ENCODE peak calls at places on chromosomes 6 and 20, in four cellular contexts. Q is K562, R is GM12878, X is H1. N is an unnamed sample.

GRCh38 chr6:42820509-42821340 is 38.9 kb downstream of the BICRAL start:
- DNase-seq in R (no peak), Q (no peak), X (no peak), N (no peak)

GRCh38 chr6:30363459-30363858 is 18.5 kb downstream of the RPP21 start:
- DNase-seq in Q (no peak), X (no peak), R (no peak), N (no peak)

GRCh38 chr6:122568865-122569264 is 41.3 kb upstream of the PKIB start:
- DNase-seq in X (no peak), Q (no peak), R (no peak), N (no peak)

GRCh38 chr20:60694763-60695162 is 557.3 kb upstream of the CDH4 start:
- DNase-seq in X (no peak), R (no peak), Q (no peak), N (no peak)

GRCh38 chr20:19433371-19434316 is 221.2 kb downstream of the SLC24A3 start:
- DNase-seq in Q (no peak), R (no peak), X (no peak), N (no peak)

GRCh38 chr6:7922596-7922995 is 12.0 kb upstream of the TXNDC5 start:
- DNase-seq in X (no peak), Q (no peak), R (no peak), N (no peak)

GRCh38 chr6:46376562-46376969 is 114.7 kb downstream of the RCAN2 start:
- DNase-seq in Q (no peak), R (peak), X (no peak), N (no peak)

GRCh38 chr20:62356948-62357667 is 10.0 kb downstream of the LAMA5 start:
- DNase-seq in R (no peak), Q (peak), X (no peak), N (no peak)

GRCh38 chr20:14219801-14220461 is 117.5 kb downstream of the FLRT3 start:
- DNase-seq in Q (no peak), X (no peak), R (no peak), N (no peak)

GRCh38 chr20:41168281-41169183 is 31.2 kb downstream of the PLCG1 start:
- DNase-seq in Q (no peak), R (no peak), X (no peak), N (no peak)

GRCh38 chr6:835476-836160 is 142.7 kb upstream of the EXOC2 start:
- DNase-seq in X (no peak), Q (no peak), R (no peak), N (no peak)

GRCh38 chr6:37177950-37178517 is 8.1 kb downstream of the PIM1 start:
- DNase-seq in R (no peak), X (no peak), Q (no peak), N (no peak)

GRCh38 chr20:62126141-62126540 is 3.9 kb downstream of the LSM14B start:
- DNase-seq in Q (no peak), X (peak), R (no peak), N (no peak)

GRCh38 chr6:32194825-32195651 is 2.6 kb upstream of the GPSM3 start:
- DNase-seq in X (no peak), Q (no peak), R (no peak), N (no peak)

GRCh38 chr20:46308258-46309157 is at the start of gene CDH22:
- DNase-seq in R (no peak), X (peak), Q (peak), N (peak)

GRCh38 chr6:153013438-153013837 is 10.9 kb upstream of the MTRF1L start:
- DNase-seq in X (no peak), Q (no peak), R (no peak), N (no peak)

GRCh38 chr6:18586133-18586532 is 199.0 kb downstream of the RNF144B start:
- DNase-seq in X (no peak), R (no peak), Q (no peak), N (no peak)

GRCh38 chr6:144744720-144745119 is 459.6 kb downstream of the UTRN start:
- DNase-seq in Q (no peak), X (no peak), R (no peak), N (peak)

DNA sequence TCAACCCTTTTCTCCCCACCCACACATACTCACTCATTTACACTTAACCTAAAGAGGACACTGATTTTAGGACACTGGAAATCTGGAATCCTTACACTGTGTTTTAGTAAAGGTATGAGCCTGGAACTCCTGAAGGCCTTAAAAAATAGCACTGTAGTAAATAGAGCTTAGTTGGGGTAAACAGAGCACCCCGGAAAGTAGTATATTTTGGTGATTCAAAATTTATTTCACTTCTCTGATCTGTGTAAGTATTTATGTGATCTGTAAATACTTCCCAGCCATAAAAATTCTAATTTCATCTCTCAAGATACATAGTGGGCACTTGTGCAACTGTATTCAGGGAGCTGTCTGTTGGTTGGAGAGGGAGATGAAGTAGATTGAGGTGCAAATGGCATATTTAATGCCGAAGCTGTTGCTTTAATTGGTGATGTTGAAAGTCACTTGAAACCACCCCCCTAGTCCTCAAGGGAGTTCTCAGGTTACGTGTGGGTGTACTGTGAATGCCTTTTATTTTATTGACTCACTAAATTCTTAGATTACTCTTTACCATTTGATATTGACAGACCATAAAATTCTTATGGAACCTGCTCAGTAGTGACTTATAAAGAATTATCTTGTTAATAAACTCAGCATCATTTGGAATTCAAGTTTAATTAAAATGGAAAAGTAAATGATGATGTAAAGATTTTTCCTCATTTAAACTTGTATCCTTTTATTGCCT is 155.0 kb downstream of the SOX4 start:
- DNase-seq in Q (no peak), X (no peak), R (no peak), N (no peak)
- TF ChIP-seq RAD21 in Q (no peak), X (no peak), R (no peak), N (no peak)

GRCh38 chr20:57335392-57335791 is 5.8 kb downstream of the SPO11 start:
- DNase-seq in Q (no peak), X (no peak), R (no peak), N (no peak)
- TF ChIP-seq ATF2 in Q (no peak), X (no peak), R (no peak), N (no peak)

GRCh38 chr6:5850848-5851255 is 155.9 kb downstream of the NRN1 start:
- DNase-seq in X (no peak), R (no peak), Q (no peak), N (no peak)
- TF ChIP-seq RAD21 in X (no peak), R (no peak), Q (no peak), N (no peak)

GRCh38 chr20:58469500-58470129 is 45.6 kb downstream of the APCDD1L start:
- DNase-seq in X (peak), Q (no peak), R (no peak), N (no peak)

GRCh38 chr20:58466309-58466708 is 48.9 kb downstream of the APCDD1L start:
- DNase-seq in Q (no peak), R (no peak), X (peak), N (no peak)

GRCh38 chr20:58467572-58468330 is 47.4 kb downstream of the APCDD1L start:
- DNase-seq in R (no peak), X (peak), Q (no peak), N (no peak)

GRCh38 chr20:58464838-58465237 is 50.4 kb downstream of the APCDD1L start:
- DNase-seq in Q (no peak), R (no peak), X (peak), N (no peak)

GRCh38 chr20:58466729-58467571 is 48.2 kb downstream of the APCDD1L start:
- DNase-seq in R (no peak), Q (no peak), X (peak), N (no peak)
- TF ChIP-seq ATF2 in R (no peak), Q (no peak), X (no peak), N (no peak)

GRCh38 chr20:37773260-37773825 is 79.5 kb downstream of the CTNNBL1 start:
- DNase-seq in R (no peak), Q (no peak), X (no peak), N (no peak)
- TF ChIP-seq RAD21 in R (no peak), Q (no peak), X (no peak), N (no peak)

DNA sequence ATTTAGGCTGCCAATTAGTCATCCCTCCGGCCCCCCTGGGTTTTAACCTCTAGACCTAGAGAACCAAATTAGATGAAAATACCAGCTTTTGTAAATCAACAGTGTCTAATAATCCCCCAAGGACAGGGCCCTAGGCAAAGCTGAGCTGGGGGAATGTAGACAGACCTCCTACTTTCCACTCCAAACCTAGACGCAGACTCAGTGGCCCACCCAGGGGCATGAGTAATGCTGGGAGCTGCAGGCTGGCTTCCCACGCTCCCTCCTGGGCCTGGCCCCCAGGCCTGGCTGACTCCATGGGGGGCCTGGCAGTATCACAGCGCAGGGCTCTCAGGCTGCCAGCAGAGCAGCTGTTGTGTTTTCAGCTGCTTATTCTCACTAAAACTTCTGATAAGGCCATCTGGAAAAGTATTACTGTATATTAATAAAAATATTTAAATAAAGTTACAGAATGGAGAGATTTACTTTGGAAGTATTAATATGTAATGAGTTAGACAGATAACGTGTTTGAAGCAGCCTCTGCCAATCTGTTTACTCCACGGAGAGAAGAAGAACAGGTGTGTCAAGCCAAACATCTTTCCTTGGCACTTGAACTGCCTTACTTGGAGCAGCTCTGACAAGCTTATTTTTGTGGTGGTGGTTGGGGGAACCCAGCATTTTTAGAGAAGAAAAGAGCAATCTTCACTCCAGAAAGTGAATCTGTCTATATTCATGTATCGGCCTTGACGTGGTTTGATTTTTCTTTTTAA is 144.0 kb upstream of the AGPAT4 start:
- DNase-seq in X (no peak), Q (no peak), R (no peak), N (no peak)
- TF ChIP-seq ATF2 in X (no peak), Q (no peak), R (no peak), N (no peak)

GRCh38 chr6:143401060-143401426 is 49.5 kb downstream of the ADAT2 start:
- DNase-seq in X (no peak), Q (no peak), R (no peak), N (no peak)

GRCh38 chr6:143402721-143403336 is 47.7 kb downstream of the ADAT2 start:
- DNase-seq in Q (no peak), X (no peak), R (no peak), N (no peak)

GRCh38 chr6:143399176-143399575 is 51.3 kb downstream of the ADAT2 start:
- DNase-seq in Q (no peak), X (no peak), R (no peak), N (no peak)

GRCh38 chr6:143401636-143402370 is 48.7 kb downstream of the ADAT2 start:
- DNase-seq in R (no peak), Q (no peak), X (no peak), N (no peak)

DNA sequence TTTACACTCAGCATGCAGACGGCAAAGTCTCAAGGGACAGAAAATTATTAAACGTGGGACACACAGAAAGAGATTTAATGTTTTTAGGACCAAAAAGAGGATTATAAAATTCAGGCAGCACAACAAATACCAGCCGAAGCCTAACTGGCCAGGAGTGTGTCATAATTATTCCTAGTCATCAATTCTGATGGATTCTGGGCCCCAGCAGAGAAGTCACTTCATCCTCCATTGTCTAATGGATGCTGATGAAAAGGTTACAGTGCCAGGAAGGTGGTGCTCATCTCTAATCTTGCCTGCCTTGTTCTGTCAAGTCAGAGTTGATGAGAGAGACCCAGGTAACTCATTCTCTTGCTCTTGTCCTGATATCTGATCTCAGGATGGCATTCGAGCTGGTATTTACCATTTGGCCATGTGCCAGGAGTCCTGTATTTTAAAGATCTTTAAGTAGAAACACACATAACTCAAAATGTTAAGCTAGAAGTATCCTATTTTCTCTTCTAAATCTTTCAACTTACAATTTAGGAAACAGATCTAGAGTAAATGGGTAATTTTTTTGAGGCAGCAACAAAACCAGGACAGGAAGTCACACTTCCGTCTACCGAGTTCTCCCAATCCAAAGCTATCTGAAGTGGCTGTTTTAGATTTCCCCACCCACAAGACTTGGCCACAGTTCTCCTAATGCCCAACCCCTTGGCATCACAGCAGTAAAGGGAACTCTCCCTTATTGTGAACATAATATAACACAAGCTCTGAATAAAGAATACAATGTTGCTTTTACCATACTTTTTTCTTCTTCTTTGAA is 50.0 kb downstream of the ADAT2 start:
- DNase-seq in X (no peak), Q (no peak), R (no peak), N (peak)
- TF ChIP-seq RAD21 in X (no peak), Q (no peak), R (no peak), N (no peak)

GRCh38 chr20:8811801-8812594 is 256.9 kb upstream of the PLCB4 start:
- DNase-seq in X (peak), R (no peak), Q (no peak), N (no peak)

GRCh38 chr20:8808180-8808535 is 260.7 kb upstream of the PLCB4 start:
- DNase-seq in X (no peak), Q (no peak), R (no peak), N (no peak)

GRCh38 chr20:8805737-8806442 is 263.0 kb upstream of the PLCB4 start:
- DNase-seq in Q (no peak), X (no peak), R (no peak), N (no peak)

GRCh38 chr20:8807480-8808179 is 261.3 kb upstream of the PLCB4 start:
- DNase-seq in R (no peak), Q (no peak), X (no peak), N (no peak)

DNA sequence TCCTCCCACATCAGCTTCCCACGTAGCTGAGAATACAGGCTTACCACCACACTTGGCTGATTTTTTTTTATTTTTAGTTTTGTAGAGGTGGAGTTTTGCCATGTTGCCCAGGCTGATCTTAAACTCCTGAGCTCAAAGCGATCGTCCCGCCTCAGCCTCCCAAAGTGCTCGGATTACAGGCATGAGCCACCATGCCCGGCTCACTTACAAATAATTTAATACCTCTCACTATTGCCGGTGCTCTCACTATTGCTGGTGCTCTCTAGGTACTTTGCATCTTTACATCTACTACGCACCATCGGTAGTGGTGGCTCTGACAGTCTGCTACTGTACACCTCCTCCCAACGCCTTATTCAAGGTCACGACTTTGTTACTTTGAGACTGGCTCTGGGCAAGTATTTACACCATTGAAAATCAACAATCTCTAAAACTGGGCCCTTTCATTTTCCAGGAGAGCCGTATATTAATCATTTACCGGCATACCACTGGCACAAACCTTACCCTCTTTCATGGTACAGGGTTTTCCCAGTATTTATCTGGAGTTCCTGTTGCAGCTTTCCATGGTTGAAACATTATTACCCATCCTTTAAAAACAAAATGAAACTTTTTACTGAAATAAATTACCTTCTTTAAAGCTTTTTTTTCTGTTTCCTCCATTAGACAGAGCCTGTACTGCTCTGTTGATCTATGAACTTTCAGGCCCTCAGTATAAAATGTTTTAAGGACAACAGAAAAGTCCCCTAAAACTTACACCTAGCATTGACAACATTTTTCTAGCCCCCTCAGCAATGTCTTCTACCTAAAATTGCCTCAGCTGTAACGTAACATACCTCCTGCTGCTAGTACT is 259.6 kb upstream of the PLCB4 start:
- DNase-seq in R (no peak), Q (no peak), X (no peak), N (peak)
- TF ChIP-seq ATF2 in R (no peak), Q (no peak), X (no peak), N (peak)

DNA sequence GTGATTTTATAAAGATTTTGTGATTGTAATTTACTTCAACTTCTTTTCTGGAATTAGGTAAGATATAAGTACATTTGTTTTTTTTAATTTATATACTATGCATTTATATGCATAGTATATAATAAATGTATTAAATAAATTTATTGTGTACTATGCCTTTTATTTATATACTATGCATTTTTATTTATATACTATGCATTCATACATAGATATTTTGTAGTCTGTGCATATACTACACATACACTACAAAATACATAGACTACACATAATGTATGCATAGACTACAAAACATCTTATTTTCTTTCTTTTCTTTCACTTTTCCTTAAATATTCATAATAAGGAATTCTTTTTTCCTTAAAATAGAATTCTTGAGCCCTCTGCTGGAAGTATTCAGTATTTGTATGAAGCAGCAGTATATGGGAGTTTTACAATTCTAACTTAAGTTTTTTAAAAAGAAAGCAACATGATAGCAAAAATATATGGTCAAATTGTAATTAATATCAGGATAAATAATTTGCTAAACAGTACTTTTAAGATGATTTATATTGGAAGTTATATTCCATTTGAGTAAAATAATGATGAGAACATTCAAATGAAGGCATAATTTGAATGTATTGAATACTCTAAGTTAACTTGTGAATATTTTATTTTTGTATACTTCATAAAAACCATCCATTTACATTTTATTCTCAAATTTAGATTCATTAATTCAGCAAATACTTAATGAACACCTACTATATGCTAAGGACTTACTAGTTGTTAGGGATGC is 129.3 kb downstream of the KLHL32 start:
- DNase-seq in R (no peak), Q (no peak), X (no peak), N (no peak)
- TF ChIP-seq RAD21 in R (peak), Q (peak), X (no peak), N (no peak)

DNA sequence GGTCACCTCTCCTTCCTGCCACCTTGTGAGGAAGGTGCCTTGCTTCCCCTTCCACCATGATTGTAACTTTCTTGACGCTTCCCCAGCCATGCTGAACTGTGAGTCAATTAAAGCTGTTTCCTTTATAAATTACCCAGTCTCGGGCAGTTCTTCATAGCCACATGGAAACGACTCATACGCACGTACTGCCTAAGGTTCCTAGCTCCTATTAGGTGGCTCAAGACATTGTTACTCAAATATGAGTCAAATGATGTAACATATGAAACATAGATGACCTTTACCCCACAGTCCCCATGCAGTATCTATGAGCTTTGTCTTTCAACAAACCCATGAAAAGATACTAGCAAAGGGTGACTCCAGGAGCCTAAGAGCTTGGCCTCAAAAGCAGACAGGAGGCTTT is 98.3 kb downstream of the SIM1 start:
- DNase-seq in X (no peak), Q (no peak), R (no peak), N (no peak)
- TF ChIP-seq ATF2 in X (no peak), Q (no peak), R (no peak), N (no peak)